ENCODE peak calls at places on chromosomes 11 and 22, in eight cellular contexts. R is AG04450, W is GM20000, G is foreskin fibroblast, C is RWPE2, P is BJ, H is chondrocyte, E is epithelial cell of esophagus. O is an unnamed sample.

GRCh38 chr11:61128947-61129346 is 26.7 kb downstream of the CD5 start:
- DNase-seq in R (no peak), W (no peak), G (no peak), C (no peak), P (no peak), H (no peak), E (no peak), O (no peak)

GRCh38 chr11:73402834-73403185 is 26.6 kb downstream of the RELT start:
- DNase-seq in R (no peak), W (no peak), G (peak), C (no peak), P (no peak), H (no peak), E (peak), O (no peak)

GRCh38 chr22:45218974-45219373 is 21.7 kb downstream of the KIAA0930 start:
- DNase-seq in R (no peak), W (peak), G (peak), C (no peak), P (no peak), H (no peak), E (no peak), O (no peak)

GRCh38 chr11:45896392-45897068 is 10.5 kb downstream of the FREY1 start:
- DNase-seq in R (no peak), W (no peak), G (no peak), C (no peak), P (no peak), H (no peak), E (no peak), O (no peak)

GRCh38 chr11:85810521-85810870 is 445 bp downstream of the SYTL2 start:
- DNase-seq in R (no peak), W (no peak), G (no peak), C (no peak), P (no peak), H (no peak), E (no peak), O (no peak)

GRCh38 chr11:44936527-44936926 is 14.2 kb downstream of the TP53I11 start:
- DNase-seq in R (peak), W (peak), G (peak), C (no peak), P (no peak), H (no peak), E (peak), O (peak)

GRCh38 chr11:113351490-113351889 is 36.1 kb upstream of the ANKK1 start:
- DNase-seq in R (no peak), W (no peak), G (no peak), C (no peak), P (no peak), H (no peak), E (no peak), O (no peak)

GRCh38 chr11:12066799-12067508 is 43.4 kb upstream of the MICAL2 start:
- DNase-seq in R (no peak), W (no peak), G (peak), C (no peak), P (peak), H (no peak), E (peak), O (peak)

GRCh38 chr11:66045177-66045639 is 3.8 kb downstream of the GAL3ST3 start:
- DNase-seq in R (no peak), W (peak), G (peak), C (no peak), P (no peak), H (no peak), E (peak), O (peak)

GRCh38 chr11:94849836-94850235 is 81.7 kb downstream of the AMOTL1 start:
- DNase-seq in R (no peak), W (no peak), G (peak), C (no peak), P (peak), H (no peak), E (no peak), O (no peak)

GRCh38 chr11:123483058-123483457 is 53.0 kb downstream of the GRAMD1B start:
- DNase-seq in R (no peak), W (no peak), G (no peak), C (peak), P (no peak), H (no peak), E (peak), O (peak)

GRCh38 chr11:93498099-93499040 is 44.8 kb downstream of the SMCO4 start:
- DNase-seq in R (no peak), W (no peak), G (peak), C (no peak), P (no peak), H (no peak), E (no peak), O (no peak)

GRCh38 chr22:41939981-41940852 is 6.7 kb downstream of the CENPM start:
- DNase-seq in R (no peak), W (peak), G (no peak), C (no peak), P (no peak), H (no peak), E (peak), O (no peak)

GRCh38 chr11:86523738-86524602 is 148.4 kb downstream of the ME3 start:
- DNase-seq in R (peak), W (no peak), G (peak), C (peak), P (peak), H (no peak), E (peak), O (peak)

GRCh38 chr11:44899959-44900358 is 50.7 kb downstream of the TP53I11 start:
- DNase-seq in R (peak), W (peak), G (peak), C (no peak), P (no peak), H (no peak), E (peak), O (peak)

GRCh38 chr22:27609411-27610029 is 192.0 kb downstream of the MN1 start:
- DNase-seq in R (no peak), W (no peak), G (no peak), C (no peak), P (no peak), H (no peak), E (no peak), O (no peak)

GRCh38 chr11:96235725-96236124 is 107.3 kb downstream of the MAML2 start:
- DNase-seq in R (no peak), W (peak), G (peak), C (no peak), P (no peak), H (no peak), E (no peak), O (no peak)

GRCh38 chr22:37549704-37550059 is 10.6 kb upstream of the CDC42EP1 start:
- DNase-seq in R (no peak), W (no peak), G (peak), C (no peak), P (no peak), H (no peak), E (no peak), O (no peak)
- TF ChIP-seq CTCF in R (peak), W (no peak), G (peak), C (peak), P (peak), H (peak), E (no peak), O (no peak)

DNA sequence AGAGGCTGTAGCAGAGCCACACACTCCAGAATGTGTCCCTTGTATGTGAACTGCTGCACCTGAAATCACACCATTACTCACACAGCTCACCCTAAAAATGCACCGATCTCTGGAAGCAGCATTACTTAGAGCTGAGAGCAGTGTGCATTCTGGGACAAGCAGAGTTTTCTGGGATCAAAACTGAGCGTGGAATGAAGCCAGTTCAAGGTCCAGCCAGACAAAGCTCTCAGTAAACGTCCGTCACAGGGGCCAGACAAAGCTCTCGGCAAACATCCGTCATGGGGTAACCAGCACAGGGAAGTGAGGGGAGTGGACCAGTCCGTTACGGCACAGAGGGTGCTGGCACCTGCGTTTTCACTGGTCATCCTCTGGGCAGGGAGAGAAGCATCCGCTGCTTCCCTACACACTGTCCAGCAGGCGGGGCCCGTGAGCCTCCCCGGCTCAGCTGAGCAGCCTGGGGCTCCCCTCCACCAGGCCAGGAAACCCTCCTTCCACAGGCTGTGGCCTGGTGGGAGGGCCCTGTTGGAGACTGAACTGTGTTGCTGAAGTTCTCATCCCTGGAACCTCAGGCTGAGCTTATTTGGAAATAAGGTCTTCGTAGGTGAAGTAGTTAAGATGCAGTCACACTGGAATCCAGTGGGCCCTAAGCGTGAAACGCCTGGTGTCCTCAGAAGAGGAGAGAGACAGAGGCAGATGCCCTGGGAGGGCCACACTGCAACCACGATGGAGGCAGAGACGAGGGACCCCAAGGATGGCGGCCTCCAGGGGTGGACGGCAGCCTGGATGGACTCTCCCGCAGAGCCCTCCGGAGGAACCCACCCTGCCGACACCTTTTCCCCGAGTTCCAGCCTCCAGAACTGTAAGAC is 883.9 kb downstream of the BRD1 start:
- DNase-seq in R (no peak), W (no peak), G (no peak), C (no peak), P (no peak), H (peak), E (no peak), O (no peak)
- TF ChIP-seq CTCF in R (no peak), W (peak), G (no peak), C (peak), P (no peak), H (peak), E (no peak), O (no peak)

GRCh38 chr11:36713715-36714114 is 115.7 kb upstream of the RAG2 start:
- DNase-seq in R (no peak), W (no peak), G (no peak), C (no peak), P (no peak), H (no peak), E (no peak), O (no peak)
- TF ChIP-seq CTCF in R (no peak), W (no peak), G (no peak), C (no peak), P (no peak), H (no peak), E (no peak), O (no peak)

DNA sequence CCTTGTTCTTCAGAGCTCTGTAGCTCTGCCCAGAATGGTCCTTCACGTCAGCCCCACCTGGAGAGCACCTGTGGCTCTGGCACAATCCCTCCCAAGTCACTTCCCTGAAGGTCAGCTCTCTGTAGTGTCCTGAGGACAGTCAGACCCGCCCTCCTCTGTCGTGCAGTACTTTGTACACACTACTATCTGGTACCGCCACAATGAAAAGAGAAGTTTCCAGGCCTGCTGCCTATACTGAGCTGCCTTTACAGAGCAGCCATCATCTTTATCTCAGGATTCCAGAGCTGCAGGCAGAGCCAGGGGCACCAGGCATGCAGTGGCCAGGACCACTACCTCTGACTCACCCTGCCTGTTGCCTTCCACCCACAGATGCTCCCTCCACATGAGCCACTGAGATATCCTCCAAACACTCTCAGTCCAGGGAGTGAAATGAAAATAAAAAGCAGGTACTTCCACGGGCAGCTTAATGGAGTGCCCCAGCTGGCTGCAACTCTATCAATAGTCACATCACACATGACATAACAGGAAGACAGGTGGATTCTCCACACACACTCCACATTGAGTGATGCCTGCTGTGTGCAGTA is 7.3 kb downstream of the PACSIN2 start:
- DNase-seq in R (no peak), W (no peak), G (peak), C (no peak), P (no peak), H (no peak), E (peak), O (no peak)
- TF ChIP-seq CTCF in R (no peak), W (no peak), G (no peak), C (no peak), P (no peak), H (no peak), E (no peak), O (no peak)

DNA sequence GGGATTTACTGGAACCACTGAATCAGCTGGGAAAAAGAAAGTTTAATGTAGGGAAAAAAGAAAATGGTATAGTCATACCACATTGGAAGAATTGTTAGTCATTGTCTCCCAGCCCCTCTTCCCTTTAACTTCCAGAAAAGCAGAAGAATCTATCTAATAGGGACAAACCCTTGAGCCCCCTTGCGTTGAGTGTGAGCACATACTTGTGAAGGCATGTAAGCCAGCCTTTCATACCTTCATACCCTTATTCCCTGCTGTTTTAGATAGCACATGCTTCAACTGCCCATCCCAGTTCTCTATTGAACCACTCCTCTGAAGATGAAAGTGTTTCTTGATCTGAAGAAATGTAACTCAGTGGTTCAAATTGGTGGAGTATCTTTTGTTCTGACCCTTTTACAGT is 6.6 kb downstream of the TREH start:
- DNase-seq in R (no peak), W (no peak), G (no peak), C (no peak), P (no peak), H (no peak), E (no peak), O (no peak)
- TF ChIP-seq CTCF in R (peak), W (no peak), G (no peak), C (no peak), P (no peak), H (peak), E (no peak), O (no peak)

DNA sequence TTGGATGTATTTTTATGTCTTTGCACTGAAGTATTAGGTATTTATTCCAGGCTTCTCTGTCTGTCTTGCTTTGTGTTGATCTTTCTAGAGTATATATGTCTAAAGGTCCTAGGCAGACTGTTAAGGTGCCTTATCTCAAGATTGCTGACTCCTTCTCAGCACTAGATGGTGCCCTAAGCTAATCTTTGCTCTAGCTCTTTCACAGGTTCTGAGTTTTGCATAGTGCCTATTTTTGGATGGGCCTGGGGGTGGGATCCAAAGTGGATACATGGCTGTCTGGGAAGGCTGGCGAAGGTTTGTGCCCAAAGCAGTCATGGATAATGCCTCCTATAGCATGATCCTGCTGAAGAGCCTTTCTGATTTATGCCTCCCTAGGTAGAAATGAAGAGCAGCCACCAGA is 154.9 kb downstream of the TRPC6 start:
- DNase-seq in R (no peak), W (no peak), G (peak), C (no peak), P (no peak), H (no peak), E (peak), O (peak)
- TF ChIP-seq CTCF in R (peak), W (no peak), G (peak), C (peak), P (peak), H (peak), E (peak), O (peak)

DNA sequence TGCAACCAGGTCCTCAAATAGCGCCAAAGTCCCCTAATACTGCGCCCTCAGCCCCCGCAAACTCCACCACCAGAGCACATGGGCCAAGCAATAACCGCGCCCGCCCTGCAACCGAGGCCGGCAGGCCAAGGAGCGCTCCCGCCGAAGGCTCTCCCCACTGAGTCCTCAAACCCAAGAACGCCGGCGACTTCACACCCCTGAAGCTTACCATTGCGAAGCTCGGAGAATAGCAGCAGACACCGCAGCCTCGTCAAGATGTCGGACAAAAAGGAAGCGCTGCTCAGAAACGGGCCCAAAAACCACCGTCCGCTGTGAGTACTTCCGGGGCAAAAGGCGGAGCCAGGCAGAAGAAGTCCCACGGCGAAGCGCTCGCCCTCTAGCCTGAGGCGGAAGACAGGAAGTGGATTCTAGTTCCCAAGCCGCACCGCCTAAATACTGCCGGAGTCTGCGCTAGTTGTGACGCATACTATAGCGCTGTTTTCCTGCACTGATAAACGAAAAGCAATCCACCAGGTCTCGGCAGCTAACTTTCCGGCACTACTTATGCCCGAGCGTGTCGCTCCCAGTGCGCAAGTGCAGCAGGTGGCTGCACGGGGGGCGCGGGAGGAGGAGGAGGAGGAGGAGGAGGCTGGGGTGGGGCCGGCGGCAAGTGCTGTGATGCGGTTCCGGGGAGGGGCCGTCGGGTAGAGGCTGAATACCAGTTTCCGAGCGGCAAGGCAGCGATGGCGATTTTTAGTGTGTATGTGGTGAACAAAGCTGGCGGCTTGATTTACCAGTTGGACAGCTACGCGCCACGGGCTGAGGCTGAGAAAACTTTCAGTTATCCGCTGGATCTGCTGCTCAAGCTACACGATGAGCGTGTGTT is at the start of the genes RPS25 and TRAPPC4:
- DNase-seq in R (peak), W (peak), G (peak), C (peak), P (peak), H (peak), E (peak), O (peak)
- TF ChIP-seq CTCF in R (no peak), W (no peak), G (no peak), C (no peak), P (no peak), H (no peak), E (no peak), O (no peak)

O was measured in mammary epithelial cell.